ENCODE peak calls at places on chromosomes 5 and 9, in five cellular contexts. N is heart left ventricle, C is pancreas, Y is left ventricle myocardium inferior, Z is tibial nerve. E is an unnamed sample.

GRCh38 chr9:12426198-12426864 is 266.9 kb upstream of the TYRP1 start:
- DNase-seq in N (no peak), C (no peak), Y (no peak), Z (no peak), E (no peak)

GRCh38 chr5:82346376-82347212 is 68.4 kb upstream of the RPS23 start:
- DNase-seq in N (no peak), C (no peak), Y (peak; percentile 23), Z (no peak), E (no peak)

GRCh38 chr5:93583799-93584530 is 943 bp downstream of the NR2F1 start:
- DNase-seq in N (no peak), C (peak; percentile 76), Y (no peak), Z (no peak), E (peak; percentile 90)

GRCh38 chr5:35024911-35025510 is 22.7 kb downstream of the AGXT2 start:
- DNase-seq in N (no peak), C (no peak), Y (no peak), Z (no peak), E (no peak)

GRCh38 chr5:113663879-113664278 is 150.4 kb downstream of the YTHDC2 start:
- DNase-seq in N (peak; percentile 62), C (peak; percentile 71), Y (peak; percentile 25), Z (peak; percentile 14), E (no peak)

GRCh38 chr5:9419794-9420193 is 126.1 kb downstream of the SEMA5A start:
- DNase-seq in N (no peak), C (no peak), Y (no peak), Z (no peak), E (no peak)

GRCh38 chr5:111584651-111585050 is 72.3 kb upstream of the STARD4 start:
- DNase-seq in N (no peak), C (no peak), Y (no peak), Z (no peak), E (no peak)

GRCh38 chr5:144395704-144396103 is 225.0 kb downstream of the KCTD16 start:
- DNase-seq in N (no peak), C (no peak), Y (no peak), Z (no peak), E (no peak)

GRCh38 chr5:39547548-39548154 is 122.9 kb upstream of the DAB2 start:
- DNase-seq in N (no peak), C (no peak), Y (no peak), Z (peak; percentile 88), E (no peak)

DNA sequence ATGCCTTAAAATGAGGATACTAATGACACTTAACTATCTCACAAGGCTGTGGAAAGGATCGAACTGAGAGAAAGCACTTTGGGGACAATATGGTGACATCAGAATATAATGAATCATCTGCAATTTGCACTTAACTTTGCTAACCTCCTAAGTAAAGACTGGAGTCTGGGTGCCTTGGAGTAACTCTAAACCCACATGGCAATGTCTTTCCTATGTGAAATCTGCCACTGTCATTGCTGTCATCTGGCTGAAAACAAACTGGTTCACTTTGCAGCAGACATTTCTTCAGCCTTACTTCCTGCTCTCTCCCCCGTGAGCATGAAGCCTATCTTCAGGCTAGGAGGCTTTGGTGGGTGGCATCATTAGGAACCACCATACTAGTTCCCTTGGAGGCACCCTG is 195.6 kb upstream of the RASEF start:
- DNase-seq in N (no peak), C (no peak), Y (no peak), Z (no peak), E (no peak)
- H3K4me1 ChIP-seq in N (peaks cover 8% of the 10 kb centered on the region), C (no peaks in the 10 kb centered on the region), Y (peaks cover 50% of the 10 kb centered on the region), Z (no peaks in the 10 kb centered on the region), E (no peaks in the 10 kb centered on the region)

GRCh38 chr5:14439087-14439841 is 142.3 kb upstream of the OTULINL start:
- DNase-seq in N (no peak), C (no peak), Y (no peak), Z (no peak), E (no peak)
- H3K4me1 ChIP-seq in N (no peaks in the 10 kb centered on the region), C (no peaks in the 10 kb centered on the region), Y (peaks cover 33% of the 10 kb centered on the region), Z (no peaks in the 10 kb centered on the region), E (no peaks in the 10 kb centered on the region)

DNA sequence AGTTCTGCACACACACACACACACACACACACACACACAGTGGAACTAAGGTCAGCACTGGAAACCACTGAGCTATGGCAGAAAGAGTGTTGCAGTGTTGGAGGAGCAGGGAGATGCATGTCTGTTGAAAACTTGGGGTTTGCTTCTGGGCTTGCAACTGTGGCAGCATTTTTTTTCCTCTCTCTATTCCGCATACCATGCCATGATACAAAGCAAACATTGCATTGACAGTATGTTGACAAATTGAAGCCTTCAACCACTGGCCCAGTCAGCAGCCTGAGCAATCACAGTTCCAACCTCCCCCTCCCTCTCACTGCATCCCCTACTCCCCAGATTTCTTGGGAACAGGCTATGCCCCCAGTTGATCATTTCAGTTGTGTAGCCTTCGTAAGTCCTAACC is 478.1 kb upstream of the WWC1 start:
- DNase-seq in N (no peak), C (no peak), Y (no peak), Z (no peak), E (no peak)
- H3K4me1 ChIP-seq in N (no peaks in the 10 kb centered on the region), C (no peaks in the 10 kb centered on the region), Y (no peaks in the 10 kb centered on the region), Z (peaks cover 4% of the 10 kb centered on the region), E (no peaks in the 10 kb centered on the region)

DNA sequence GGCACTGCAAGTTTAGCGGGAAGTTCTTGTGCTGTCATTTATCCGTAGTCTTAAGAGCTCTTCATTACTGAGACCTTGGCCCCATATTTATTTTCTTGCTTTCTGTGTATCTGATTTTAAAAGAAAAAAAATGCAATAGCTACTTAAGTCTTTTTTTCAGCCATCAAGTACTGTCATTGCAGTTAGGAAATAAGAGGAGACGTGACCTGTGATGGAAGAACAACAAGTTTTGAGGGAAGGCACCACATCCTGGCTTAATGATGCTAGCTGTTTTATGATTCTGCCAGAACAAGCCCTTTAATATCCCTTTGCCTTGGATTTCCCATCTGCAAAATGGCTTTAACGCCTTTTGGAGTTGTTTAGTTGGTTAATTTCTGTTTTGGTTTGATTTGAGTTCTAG is 3.8 kb downstream of the RGMB start:
- DNase-seq in N (no peak), C (no peak), Y (no peak), Z (no peak), E (no peak)
- H3K4me1 ChIP-seq in N (peaks cover 26% of the 10 kb centered on the region), C (peaks cover 19% of the 10 kb centered on the region), Y (peaks cover 67% of the 10 kb centered on the region), Z (peaks cover 56% of the 10 kb centered on the region), E (peaks cover 10% of the 10 kb centered on the region)

DNA sequence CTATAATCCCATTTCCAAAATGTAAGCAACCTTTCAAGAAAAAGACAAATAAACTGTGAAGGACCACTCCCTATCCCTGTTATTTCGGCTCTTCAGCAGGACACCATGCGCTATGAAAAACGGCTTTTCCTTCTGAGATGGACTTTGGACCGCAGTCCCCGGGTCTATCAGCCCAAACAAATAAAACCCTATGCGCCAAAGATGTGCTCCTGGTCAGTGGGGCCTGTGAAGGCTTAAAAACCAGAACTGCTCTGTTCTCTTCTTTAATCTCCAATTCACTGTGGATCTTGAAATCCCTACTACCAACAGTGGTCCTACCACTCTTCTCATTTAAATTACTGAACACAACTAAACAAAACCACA is 33.3 kb downstream of the RAPGEF1 start:
- DNase-seq in N (no peak), C (no peak), Y (no peak), Z (no peak), E (no peak)
- H3K4me1 ChIP-seq in N (peaks cover 17% of the 10 kb centered on the region), C (peaks cover 49% of the 10 kb centered on the region), Y (peaks cover 99% of the 10 kb centered on the region), Z (peaks cover 37% of the 10 kb centered on the region), E (peaks cover 97% of the 10 kb centered on the region)

GRCh38 chr5:74403771-74404170 is 236.8 kb downstream of the ENC1 start:
- DNase-seq in N (no peak), C (no peak), Y (no peak), Z (no peak), E (no peak)
- H3K4me1 ChIP-seq in N (no peaks in the 10 kb centered on the region), C (peaks cover 5% of the 10 kb centered on the region), Y (peaks cover 5% of the 10 kb centered on the region), Z (no peaks in the 10 kb centered on the region), E (peaks cover 8% of the 10 kb centered on the region)

GRCh38 chr5:150642567-150642927 is 2.1 kb downstream of the SYNPO start:
- DNase-seq in N (peak; percentile 83), C (no peak), Y (peak; percentile 73), Z (peak; percentile 88), E (peak; percentile 80)

GRCh38 chr5:150642991-150643710 is 2.7 kb downstream of the SYNPO start:
- DNase-seq in N (peak; percentile 19), C (peak; percentile 23), Y (peak; percentile 17), Z (no peak), E (no peak)

GRCh38 chr5:150641826-150642566 is 1.5 kb downstream of the SYNPO start:
- DNase-seq in N (no peak), C (no peak), Y (no peak), Z (no peak), E (no peak)

GRCh38 chr5:150644496-150644895 is 4.0 kb downstream of the SYNPO start:
- DNase-seq in N (peak; percentile 71), C (peak; percentile 71), Y (peak; percentile 65), Z (no peak), E (no peak)

GRCh38 chr5:150644058-150644457 is 3.6 kb downstream of the SYNPO start:
- DNase-seq in N (peak; percentile 10), C (peak; percentile 6), Y (peak; percentile 8), Z (no peak), E (no peak)
- H3K4me1 ChIP-seq in N (peaks cover 98% of the 10 kb centered on the region), C (peaks cover 30% of the 10 kb centered on the region), Y (peaks cover 100% of the 10 kb centered on the region), Z (peaks cover 78% of the 10 kb centered on the region), E (peaks cover 49% of the 10 kb centered on the region)

GRCh38 chr5:150645070-150645700 is 4.7 kb downstream of the SYNPO start:
- DNase-seq in N (peak; percentile 85), C (peak; percentile 60), Y (peak; percentile 78), Z (peak; percentile 68), E (no peak)
- H3K4me1 ChIP-seq in N (peaks cover 98% of the 10 kb centered on the region), C (peaks cover 20% of the 10 kb centered on the region), Y (peaks cover 100% of the 10 kb centered on the region), Z (peaks cover 67% of the 10 kb centered on the region), E (peaks cover 45% of the 10 kb centered on the region)